ENCODE peak calls at places on chromosomes 16 and 17, in six cellular contexts. T, B, P, X, N and D are unnamed samples.
A peak's percentile ranks its signal among the peaks of the same experiment; 100 is the strongest.

GRCh38 chr17:204427-205175 is 23.2 kb upstream of the DOC2B start:
- DNase-seq in B (no peak), T (no peak), N (no peak), P (no peak), X (no peak), D (no peak)

GRCh38 chr17:57285681-57286080 is 29.4 kb downstream of the MSI2 start:
- DNase-seq in N (no peak), P (no peak), T (no peak), B (no peak), X (no peak), D (peak; percentile 59)

GRCh38 chr16:66923866-66924265 is 1.5 kb downstream of the RRAD start:
- DNase-seq in P (no peak), B (no peak), T (no peak), X (no peak), N (no peak), D (no peak)

GRCh38 chr17:33949100-33949499 is 306.0 kb upstream of the CCL2 start:
- DNase-seq in T (no peak), X (no peak), B (no peak), P (no peak), N (no peak), D (no peak)

GRCh38 chr16:28108590-28109247 is 45.2 kb upstream of the GSG1L start:
- DNase-seq in T (no peak), B (no peak), P (no peak), N (no peak), X (no peak), D (no peak)

GRCh38 chr16:22323998-22324786 is 27.0 kb downstream of the POLR3E start:
- DNase-seq in T (no peak), P (no peak), N (no peak), B (no peak), X (no peak), D (no peak)

GRCh38 chr16:2987854-2988253 is 7.6 kb upstream of the PKMYT1 start:
- DNase-seq in N (no peak), T (no peak), B (no peak), X (no peak), P (no peak), D (no peak)

GRCh38 chr17:14760719-14761425 is 460.0 kb downstream of the HS3ST3B1 start:
- DNase-seq in T (no peak), B (no peak), P (no peak), X (no peak), N (peak; percentile 42), D (no peak)

GRCh38 chr17:35210741-35211140 is 16.5 kb upstream of the SLC35G3 start:
- DNase-seq in B (no peak), T (no peak), N (no peak), P (no peak), X (no peak), D (no peak)

GRCh38 chr16:27449434-27450188 is 47.6 kb downstream of the IL21R start:
- DNase-seq in T (no peak), B (no peak), P (no peak), N (no peak), X (peak; percentile 78), D (peak; percentile 23)

GRCh38 chr17:72614476-72614870 is 478.0 kb downstream of the SLC39A11 start:
- DNase-seq in N (no peak), B (no peak), T (no peak), P (no peak), X (no peak), D (no peak)

GRCh38 chr17:82236142-82236971 is 7.5 kb downstream of the SLC16A3 start:
- DNase-seq in X (no peak), T (peak; percentile 95), P (peak; percentile 47), N (no peak), B (peak; percentile 67), D (peak; percentile 78)

GRCh38 chr17:7132511-7133094 is 18.0 kb upstream of the ASGR2 start:
- DNase-seq in X (peak; percentile 28), P (no peak), B (no peak), T (no peak), N (no peak), D (peak; percentile 69)

GRCh38 chr16:80151706-80152073 is 389.1 kb upstream of the DYNLRB2 start:
- DNase-seq in X (no peak), N (no peak), B (no peak), P (no peak), T (no peak), D (no peak)

GRCh38 chr16:79301036-79301435 is 299.5 kb downstream of the MAF start:
- DNase-seq in B (no peak), T (no peak), P (no peak), N (no peak), X (no peak), D (no peak)

GRCh38 chr16:10655415-10655977 is 39.2 kb downstream of the TEKT5 start:
- DNase-seq in N (no peak), T (no peak), B (no peak), P (no peak), X (no peak), D (no peak)

GRCh38 chr17:62760888-62761267 is 47.2 kb downstream of the MARCHF10 start:
- DNase-seq in B (no peak), N (no peak), P (no peak), X (no peak), T (no peak), D (no peak)

GRCh38 chr16:81140930-81141780 is 45.0 kb upstream of the GCSH start:
- DNase-seq in T (no peak), X (no peak), N (no peak), P (no peak), B (no peak), D (peak; percentile 18)

GRCh38 chr16:78122774-78123315 is 23.4 kb downstream of the WWOX start:
- DNase-seq in T (no peak), X (no peak), B (no peak), N (no peak), P (peak; percentile 53), D (peak; percentile 63)

DNA sequence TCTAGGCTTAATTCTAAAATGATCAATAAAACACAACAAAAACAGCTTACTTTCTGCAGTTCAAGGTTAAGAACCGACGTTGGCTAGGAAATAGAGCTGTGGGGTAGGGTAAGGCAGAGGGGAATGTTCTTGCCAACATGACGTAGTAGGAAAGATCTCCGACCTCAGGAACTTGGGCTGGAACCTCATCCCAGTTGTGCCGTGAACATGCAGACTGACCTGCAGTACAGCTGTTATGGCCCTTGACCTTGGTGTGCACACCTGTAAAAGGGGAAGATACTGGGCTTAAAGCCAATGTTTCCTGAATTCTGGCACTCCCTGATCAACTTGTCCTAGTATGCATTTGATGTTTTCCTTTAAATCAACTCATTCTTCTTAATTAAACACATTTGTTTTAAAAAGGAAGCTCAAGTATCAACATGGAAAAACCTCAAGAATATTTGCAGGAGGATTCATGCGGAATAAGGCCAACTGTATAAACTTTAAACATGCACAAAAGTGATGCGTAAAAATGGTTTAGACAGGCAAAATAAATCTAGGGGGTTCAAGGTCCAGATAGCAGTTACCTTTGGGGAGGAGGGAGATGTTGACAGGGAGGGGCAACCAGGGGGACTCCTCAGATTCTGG is 14.2 kb upstream of the SLC6A2 start:
- DNase-seq in N (no peak), T (no peak), X (no peak), P (peak; percentile 51), B (no peak), D (no peak)
- H3K27ac ChIP-seq in N (no peak overlapping the region), T (no peak overlapping the region), X (no peak overlapping the region), P (no peak overlapping the region), B (no peak overlapping the region), D (no peak overlapping the region)

DNA sequence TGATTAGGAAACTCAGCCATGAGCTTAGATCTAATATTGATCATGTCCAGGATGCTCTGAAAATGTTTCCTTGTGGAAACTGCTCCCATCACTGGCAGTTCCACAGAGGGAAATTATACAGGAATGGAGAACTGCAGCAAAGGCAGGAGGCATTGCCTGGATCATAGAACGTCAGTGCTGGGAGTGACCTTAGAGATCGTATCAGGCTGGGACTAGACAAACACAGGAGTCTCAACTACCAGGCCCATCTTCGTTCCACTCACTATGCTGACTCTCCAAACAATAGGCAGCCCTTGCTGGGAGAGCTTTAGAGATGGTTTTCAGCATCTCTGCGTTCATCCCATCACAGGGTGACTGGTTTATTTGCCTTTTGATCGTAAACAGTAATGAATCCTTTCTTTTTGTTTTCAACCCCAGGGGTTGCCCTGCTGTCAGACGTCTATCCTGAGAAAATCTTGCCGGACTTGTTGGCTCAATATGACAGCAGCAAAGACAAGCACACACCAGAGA is 130.3 kb downstream of the TANGO6 start:
- DNase-seq in X (no peak), T (no peak), N (no peak), B (no peak), P (no peak), D (no peak)
- H3K27ac ChIP-seq in X (no peak overlapping the region), T (no peak overlapping the region), N (no peak overlapping the region), B (no peak overlapping the region), P (no peak overlapping the region), D (no peak overlapping the region)

DNA sequence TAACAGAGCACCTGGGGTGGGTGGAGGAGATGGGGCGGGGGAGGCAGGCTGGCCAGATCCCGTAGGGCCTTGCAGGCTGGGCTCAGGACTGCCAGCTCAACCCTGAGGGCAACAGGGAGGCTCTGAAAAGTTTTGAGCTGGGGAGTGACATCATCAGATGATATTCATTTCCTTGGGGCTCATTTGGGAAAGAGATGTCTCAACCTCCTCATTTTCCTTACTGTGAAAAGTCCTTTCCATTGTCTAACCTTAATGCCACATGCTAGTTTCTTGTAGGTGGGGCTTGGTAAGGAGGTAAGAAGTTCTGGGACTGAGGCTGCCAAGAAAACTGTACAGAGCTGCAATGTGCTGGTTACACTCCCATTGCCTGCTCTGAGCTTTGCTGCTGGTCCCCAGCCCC is 3.7 kb downstream of the TNS4 start:
- DNase-seq in X (no peak), T (no peak), P (peak; percentile 61), N (no peak), B (no peak), D (no peak)
- H3K27ac ChIP-seq in X (no peak overlapping the region), T (no peak overlapping the region), P (peak overlapping the region; percentile 56), N (no peak overlapping the region), B (peak overlapping the region; percentile 41), D (no peak overlapping the region)

DNA sequence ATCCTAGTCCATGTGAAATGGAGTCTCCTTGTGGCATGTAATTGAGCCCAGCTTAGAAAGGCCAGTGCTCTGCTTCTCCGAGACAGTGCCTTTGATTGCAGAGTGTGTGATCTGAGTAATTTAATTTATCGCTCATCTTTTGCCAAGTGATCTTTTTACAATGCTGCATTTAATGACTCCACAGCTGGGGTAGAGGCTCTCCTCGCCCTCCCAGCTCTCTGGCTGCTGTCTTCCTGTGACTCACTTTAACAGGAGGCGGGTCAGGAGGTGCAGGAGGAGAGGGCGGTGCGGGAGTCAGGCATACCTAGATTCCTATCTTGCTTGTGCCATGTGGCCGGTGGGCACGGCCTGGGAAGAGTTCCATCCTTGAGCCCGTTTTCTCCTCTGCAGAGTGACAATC is 113.4 kb upstream of the FOXF1 start:
- DNase-seq in T (no peak), X (no peak), P (peak; percentile 95), B (no peak), N (no peak), D (no peak)
- H3K27ac ChIP-seq in T (no peak overlapping the region), X (no peak overlapping the region), P (peak overlapping the region; percentile 93), B (no peak overlapping the region), N (no peak overlapping the region), D (no peak overlapping the region)

DNA sequence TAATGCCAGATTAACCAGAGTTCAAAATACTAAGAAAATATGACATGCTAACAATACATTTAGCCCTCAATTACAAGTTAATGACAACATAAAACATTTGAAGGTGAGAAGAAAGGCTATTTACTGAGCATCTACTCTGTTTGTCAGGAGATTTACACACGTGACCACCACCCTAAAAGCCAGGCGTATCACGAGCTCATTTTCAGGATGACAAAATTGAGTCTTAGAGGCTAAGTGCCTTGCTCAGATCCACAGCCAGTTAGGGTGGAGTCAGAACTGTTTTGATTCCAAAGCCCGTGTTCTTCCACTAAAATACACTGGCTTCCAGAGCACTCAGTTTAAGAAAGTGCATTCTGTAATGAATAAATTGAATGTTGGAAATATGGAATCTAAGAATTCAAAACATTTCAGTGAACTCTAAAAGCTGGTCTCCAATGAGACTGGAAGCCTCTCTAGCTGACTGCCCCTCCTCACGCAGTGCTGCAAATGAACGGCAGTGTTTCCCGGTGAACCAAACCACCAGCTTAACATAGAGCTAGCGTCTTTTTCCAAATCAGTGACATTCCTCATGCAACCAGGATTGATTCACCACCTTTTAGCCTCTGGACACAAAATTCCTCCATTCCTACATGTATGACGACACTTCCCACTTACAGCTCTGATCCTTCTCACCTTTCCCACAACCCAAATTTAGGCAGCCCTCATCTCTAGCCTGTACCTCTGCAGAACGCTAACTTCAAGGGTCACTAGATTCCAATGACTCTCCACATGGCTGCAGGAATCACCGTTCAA is 5.9 kb downstream of the ZDHHC7 start:
- DNase-seq in T (peak; percentile 26), X (no peak), P (peak; percentile 39), N (no peak), B (no peak), D (no peak)
- H3K27ac ChIP-seq in T (peak overlapping the region; percentile 79), X (no peak overlapping the region), P (peak overlapping the region; percentile 98), N (peak overlapping the region; percentile 70), B (peak overlapping the region; percentile 63), D (no peak overlapping the region)